ENCODE peak calls at places on chromosomes 13 and 19, in four cellular contexts. K is fibroblast of lung, L is naive B cell, Y is AG09319. P is an unnamed sample.

GRCh38 chr19:9865732-9866627 is 30.9 kb downstream of the PIN1 start:
- DNase-seq in L (no peak), Y (no peak), K (no peak), P (no peak)

GRCh38 chr19:13078897-13079541 is 23.6 kb downstream of the LYL1 start:
- DNase-seq in K (no peak), Y (no peak), L (no peak), P (no peak)

GRCh38 chr13:30355405-30355741 is 48.0 kb upstream of the KATNAL1 start:
- DNase-seq in K (no peak), Y (no peak), L (peak; percentile 77), P (no peak)

GRCh38 chr13:19023115-19023514 is 158.5 kb downstream of the TUBA3C start:
- DNase-seq in L (no peak), Y (no peak), K (no peak), P (no peak)

GRCh38 chr19:53871448-53871847 is 3.8 kb downstream of the MYADM start:
- DNase-seq in K (no peak), L (peak; percentile 65), Y (no peak), P (no peak)

GRCh38 chr19:57269515-57270250 is 10.6 kb upstream of the ZNF460 start:
- DNase-seq in K (peak; percentile 75), Y (peak; percentile 44), L (no peak), P (peak; percentile 53)

GRCh38 chr19:19259741-19260140 is 13.4 kb downstream of the TM6SF2 start:
- DNase-seq in Y (no peak), K (peak; percentile 14), L (no peak), P (no peak)

GRCh38 chr19:45216677-45217076 is 28.5 kb downstream of the EXOC3L2 start:
- DNase-seq in K (no peak), Y (no peak), L (no peak), P (no peak)

GRCh38 chr19:47158879-47159509 is 28.4 kb downstream of the SAE1 start:
- DNase-seq in Y (no peak), L (no peak), K (no peak), P (no peak)

GRCh38 chr13:44309771-44310767 is 63.6 kb upstream of the SERP2 start:
- DNase-seq in K (peak; percentile 70), Y (no peak), L (no peak), P (peak; percentile 32)

GRCh38 chr13:25678398-25678797 is 306.6 kb downstream of the ATP8A2 start:
- DNase-seq in Y (no peak), L (no peak), K (no peak), P (no peak)

GRCh38 chr19:39277598-39277997 is 9.4 kb downstream of the IFNL2 start:
- DNase-seq in Y (no peak), K (no peak), L (no peak), P (no peak)

GRCh38 chr13:41821195-41821594 is 139.7 kb downstream of the VWA8 start:
- DNase-seq in L (no peak), K (no peak), Y (no peak), P (no peak)

GRCh38 chr19:57010541-57010940 is 109.2 kb upstream of the USP29 start:
- DNase-seq in Y (no peak), L (no peak), K (no peak), P (no peak)

GRCh38 chr13:80706164-80706471 is 365.2 kb upstream of the SPRY2 start:
- DNase-seq in Y (no peak), L (no peak), K (no peak), P (no peak)

GRCh38 chr13:50366488-50367174 is 351.4 kb downstream of the KCNRG start:
- DNase-seq in K (no peak), Y (no peak), L (no peak), P (no peak)

GRCh38 chr13:114065926-114066774 is 66.3 kb downstream of the RASA3 start:
- DNase-seq in Y (no peak), K (no peak), L (no peak), P (no peak)

GRCh38 chr13:42275098-42275471 is 3.1 kb downstream of the AKAP11 start:
- DNase-seq in K (no peak), Y (no peak), L (peak; percentile 58), P (no peak)

GRCh38 chr19:44960906-44961734 is 5.9 kb downstream of the CLPTM1 start:
- DNase-seq in Y (no peak), L (peak; percentile 62), K (no peak), P (no peak)

GRCh38 chr19:29741226-29741625 is 26.2 kb upstream of the C19orf12 start:
- DNase-seq in L (no peak), K (no peak), Y (no peak), P (no peak)

GRCh38 chr13:51311957-51312520 is 27.5 kb upstream of the SERPINE3 start:
- DNase-seq in L (no peak), K (no peak), Y (no peak), P (no peak)

GRCh38 chr19:2289714-2290435 is 7.9 kb upstream of the PEAK3 start:
- DNase-seq in Y (no peak), K (no peak), L (peak; percentile 89), P (no peak)

GRCh38 chr13:75869981-75870380 is 233.9 kb downstream of the LMO7 start:
- DNase-seq in Y (no peak), L (no peak), K (no peak), P (no peak)

GRCh38 chr19:13014101-13014920 is 19.0 kb downstream of the NFIX start:
- DNase-seq in L (no peak), Y (no peak), K (peak; percentile 23), P (no peak)

GRCh38 chr13:55977436-55977835 is 1163.3 kb upstream of the PRR20A start:
- DNase-seq in Y (no peak), L (no peak), K (no peak), P (no peak)

GRCh38 chr19:45306522-45307027 is 16.1 kb downstream of the CKM start:
- DNase-seq in L (no peak), Y (no peak), K (no peak), P (no peak)

GRCh38 chr13:34164585-34164984 is 346.6 kb downstream of the RFC3 start:
- DNase-seq in K (no peak), Y (no peak), L (no peak), P (no peak)

GRCh38 chr13:75635621-75636338 is at the start of gene LMO7:
- DNase-seq in K (no peak), L (peak; percentile 55), Y (no peak), P (no peak)

GRCh38 chr19:49786432-49786831 is 19.6 kb downstream of the AP2A1 start:
- DNase-seq in Y (peak; percentile 20), K (peak; percentile 58), L (no peak), P (no peak)

GRCh38 chr13:70324519-70324918 is 216.3 kb upstream of the KLHL1 start:
- DNase-seq in K (no peak), Y (no peak), L (no peak), P (no peak)

GRCh38 chr13:92745233-92745632 is 481.4 kb upstream of the GPC6 start:
- DNase-seq in L (no peak), Y (no peak), K (no peak), P (no peak)

GRCh38 chr19:5466814-5467291 is 11.6 kb downstream of the ZNRF4 start:
- DNase-seq in Y (no peak), L (no peak), K (no peak), P (no peak)

GRCh38 chr19:31421856-31422255 is 72.6 kb upstream of the TSHZ3 start:
- DNase-seq in K (no peak), Y (no peak), L (no peak), P (no peak)

GRCh38 chr13:106599875-106600797 is 32.2 kb upstream of the ARGLU1 start:
- DNase-seq in K (peak; percentile 88), L (no peak), Y (no peak), P (peak; percentile 71)

GRCh38 chr13:60654405-60654804 is 257.4 kb downstream of the TDRD3 start:
- DNase-seq in Y (no peak), L (no peak), K (peak; percentile 3), P (no peak)

GRCh38 chr13:102097708-102098107 is 304.1 kb downstream of the FGF14 start:
- DNase-seq in L (no peak), Y (no peak), K (no peak), P (no peak)

P was measured in skeletal muscle cell.